ENCODE peak calls at places on chromosome 7, in nine cellular contexts. One of them, this sample, is unnamed.

GRCh38 chr7:107948645-107949442 is 54.1 kb downstream of the LAMB1 start:
- DNase-seq in neural crest cell: no peak
- DNase-seq in fibroblast of the aortic adventitia: peak
- DNase-seq in M059J: peak
- DNase-seq in astrocyte: peak
- DNase-seq in gastrocnemius medialis: no peak
- DNase-seq in Caco-2: peak
- DNase-seq in posterior vena cava: no peak
- DNase-seq in nephron progenitor cell: no peak
- DNase-seq in this sample: no peak

GRCh38 chr7:102891693-102892261 is 21.0 kb upstream of the LRRC17 start:
- DNase-seq in posterior vena cava: no peak
- DNase-seq in neural crest cell: no peak
- DNase-seq in M059J: peak
- DNase-seq in fibroblast of the aortic adventitia: peak
- DNase-seq in gastrocnemius medialis: peak
- DNase-seq in nephron progenitor cell: no peak
- DNase-seq in astrocyte: peak
- DNase-seq in Caco-2: no peak
- DNase-seq in this sample: no peak

GRCh38 chr7:116052006-116052405 is 21.4 kb upstream of the TFEC start:
- DNase-seq in fibroblast of the aortic adventitia: peak
- DNase-seq in nephron progenitor cell: no peak
- DNase-seq in posterior vena cava: no peak
- DNase-seq in Caco-2: no peak
- DNase-seq in M059J: peak
- DNase-seq in gastrocnemius medialis: no peak
- DNase-seq in neural crest cell: no peak
- DNase-seq in astrocyte: no peak
- DNase-seq in this sample: no peak

GRCh38 chr7:107609861-107610260 is 29.8 kb downstream of the BCAP29 start:
- DNase-seq in gastrocnemius medialis: no peak
- DNase-seq in nephron progenitor cell: no peak
- DNase-seq in Caco-2: no peak
- DNase-seq in neural crest cell: no peak
- DNase-seq in fibroblast of the aortic adventitia: peak
- DNase-seq in M059J: no peak
- DNase-seq in posterior vena cava: no peak
- DNase-seq in astrocyte: no peak
- DNase-seq in this sample: no peak

GRCh38 chr7:18128846-18129245 is 101.2 kb upstream of the PRPS1L1 start:
- DNase-seq in neural crest cell: no peak
- DNase-seq in Caco-2: no peak
- DNase-seq in gastrocnemius medialis: no peak
- DNase-seq in posterior vena cava: no peak
- DNase-seq in fibroblast of the aortic adventitia: no peak
- DNase-seq in astrocyte: no peak
- DNase-seq in M059J: no peak
- DNase-seq in nephron progenitor cell: no peak
- DNase-seq in this sample: no peak

GRCh38 chr7:36034020-36034419 is 119.0 kb upstream of the EEPD1 start:
- DNase-seq in Caco-2: no peak
- DNase-seq in fibroblast of the aortic adventitia: no peak
- DNase-seq in M059J: peak
- DNase-seq in astrocyte: peak
- DNase-seq in posterior vena cava: no peak
- DNase-seq in gastrocnemius medialis: no peak
- DNase-seq in neural crest cell: no peak
- DNase-seq in nephron progenitor cell: no peak
- DNase-seq in this sample: no peak

GRCh38 chr7:25565949-25566348 is 337.7 kb upstream of the NPVF start:
- DNase-seq in fibroblast of the aortic adventitia: peak
- DNase-seq in gastrocnemius medialis: peak
- DNase-seq in nephron progenitor cell: peak
- DNase-seq in neural crest cell: peak
- DNase-seq in M059J: peak
- DNase-seq in Caco-2: no peak
- DNase-seq in astrocyte: peak
- DNase-seq in posterior vena cava: no peak
- DNase-seq in this sample: peak

GRCh38 chr7:65953321-65953720 is 28.7 kb downstream of the GUSB start:
- DNase-seq in nephron progenitor cell: no peak
- DNase-seq in gastrocnemius medialis: no peak
- DNase-seq in astrocyte: no peak
- DNase-seq in posterior vena cava: no peak
- DNase-seq in neural crest cell: no peak
- DNase-seq in fibroblast of the aortic adventitia: no peak
- DNase-seq in M059J: no peak
- DNase-seq in Caco-2: no peak
- DNase-seq in this sample: no peak

GRCh38 chr7:101782886-101783285 is 34.5 kb upstream of the CUX1 start:
- DNase-seq in astrocyte: no peak
- DNase-seq in Caco-2: no peak
- DNase-seq in nephron progenitor cell: no peak
- DNase-seq in neural crest cell: no peak
- DNase-seq in M059J: no peak
- DNase-seq in fibroblast of the aortic adventitia: no peak
- DNase-seq in posterior vena cava: no peak
- DNase-seq in gastrocnemius medialis: no peak
- DNase-seq in this sample: no peak

GRCh38 chr7:12607134-12607533 is 36.6 kb downstream of the SCIN start:
- DNase-seq in M059J: peak
- DNase-seq in nephron progenitor cell: no peak
- DNase-seq in Caco-2: no peak
- DNase-seq in neural crest cell: no peak
- DNase-seq in posterior vena cava: no peak
- DNase-seq in astrocyte: no peak
- DNase-seq in gastrocnemius medialis: no peak
- DNase-seq in fibroblast of the aortic adventitia: no peak
- DNase-seq in this sample: no peak

GRCh38 chr7:79096361-79096805 is 357.1 kb downstream of the MAGI2 start:
- DNase-seq in posterior vena cava: no peak
- DNase-seq in astrocyte: peak
- DNase-seq in fibroblast of the aortic adventitia: peak
- DNase-seq in gastrocnemius medialis: no peak
- DNase-seq in neural crest cell: no peak
- DNase-seq in M059J: peak
- DNase-seq in Caco-2: no peak
- DNase-seq in nephron progenitor cell: no peak
- DNase-seq in this sample: no peak

GRCh38 chr7:109529712-109530111 is 960.0 kb downstream of the DNAJB9 start:
- DNase-seq in astrocyte: no peak
- DNase-seq in gastrocnemius medialis: no peak
- DNase-seq in posterior vena cava: no peak
- DNase-seq in nephron progenitor cell: no peak
- DNase-seq in Caco-2: no peak
- DNase-seq in fibroblast of the aortic adventitia: no peak
- DNase-seq in neural crest cell: no peak
- DNase-seq in M059J: no peak
- DNase-seq in this sample: no peak

GRCh38 chr7:20224005-20224404 is 6.8 kb upstream of the MACC1 start:
- DNase-seq in astrocyte: no peak
- DNase-seq in nephron progenitor cell: no peak
- DNase-seq in Caco-2: no peak
- DNase-seq in neural crest cell: no peak
- DNase-seq in M059J: no peak
- DNase-seq in gastrocnemius medialis: no peak
- DNase-seq in posterior vena cava: no peak
- DNase-seq in fibroblast of the aortic adventitia: no peak
- DNase-seq in this sample: no peak

GRCh38 chr7:130921391-130922180 is 187.6 kb upstream of the KLF14 start:
- DNase-seq in fibroblast of the aortic adventitia: peak
- DNase-seq in Caco-2: no peak
- DNase-seq in nephron progenitor cell: peak
- DNase-seq in neural crest cell: peak
- DNase-seq in M059J: peak
- DNase-seq in gastrocnemius medialis: no peak
- DNase-seq in astrocyte: peak
- DNase-seq in posterior vena cava: peak
- DNase-seq in this sample: no peak

GRCh38 chr7:47580811-47581331 is 1.0 kb downstream of the TNS3 start:
- DNase-seq in M059J: peak
- DNase-seq in posterior vena cava: no peak
- DNase-seq in astrocyte: no peak
- DNase-seq in fibroblast of the aortic adventitia: peak
- DNase-seq in Caco-2: peak
- DNase-seq in nephron progenitor cell: peak
- DNase-seq in neural crest cell: peak
- DNase-seq in gastrocnemius medialis: no peak
- DNase-seq in this sample: no peak

GRCh38 chr7:100396421-100396982 is 23.2 kb downstream of the PILRA start:
- DNase-seq in posterior vena cava: no peak
- DNase-seq in astrocyte: no peak
- DNase-seq in Caco-2: no peak
- DNase-seq in fibroblast of the aortic adventitia: no peak
- DNase-seq in neural crest cell: no peak
- DNase-seq in gastrocnemius medialis: no peak
- DNase-seq in M059J: no peak
- DNase-seq in nephron progenitor cell: no peak
- DNase-seq in this sample: no peak

GRCh38 chr7:87312215-87312865 is 33.1 kb upstream of the CROT start:
- DNase-seq in posterior vena cava: no peak
- DNase-seq in fibroblast of the aortic adventitia: peak
- DNase-seq in gastrocnemius medialis: no peak
- DNase-seq in nephron progenitor cell: peak
- DNase-seq in neural crest cell: peak
- DNase-seq in astrocyte: peak
- DNase-seq in Caco-2: peak
- DNase-seq in M059J: peak
- DNase-seq in this sample: peak

GRCh38 chr7:100053201-100053600 is 3.6 kb downstream of the ZSCAN21 start:
- DNase-seq in astrocyte: peak
- DNase-seq in gastrocnemius medialis: peak
- DNase-seq in neural crest cell: no peak
- DNase-seq in M059J: peak
- DNase-seq in Caco-2: peak
- DNase-seq in fibroblast of the aortic adventitia: peak
- DNase-seq in nephron progenitor cell: no peak
- DNase-seq in posterior vena cava: no peak
- DNase-seq in this sample: no peak

GRCh38 chr7:90580051-90580450 is 16.1 kb upstream of the CDK14 start:
- DNase-seq in M059J: no peak
- DNase-seq in gastrocnemius medialis: no peak
- DNase-seq in Caco-2: no peak
- DNase-seq in neural crest cell: no peak
- DNase-seq in fibroblast of the aortic adventitia: no peak
- DNase-seq in astrocyte: peak
- DNase-seq in posterior vena cava: no peak
- DNase-seq in nephron progenitor cell: no peak
- DNase-seq in this sample: no peak